ENCODE peak calls at places on chromosomes 5 and 9, in seven cellular contexts. A is SK-N-DZ; Z is activated T-helper 1 cell treated with anti-CD3 and anti-CD28 coated beads, Interleukin-12 subunit alpha, Interleukin-12 subunit beta, Interleukin-2, Interleukin-4 antibody, amounts not matched to agents 30 ng/mL and 10 ng/mL and 1 ng/mL, durations not matched to agents 14 hours and 24 hours and 36 hours; T is stimulated activated CD4-positive, alpha-beta T cell treated with anti-CD3 and anti-CD28 coated beads, Interleukin-15, amount 100 ng/mL, for 48 hours; O is gastrocnemius medialis; C is T follicular helper cell; S is H9. K is an unnamed sample.

GRCh38 chr9:112439171-112439570 is 47.5 kb upstream of the KIAA1958 start:
- DNase-seq in T (no peak), S (no peak), O (no peak), C (no peak), A (no peak), Z (no peak), K (no peak)

GRCh38 chr5:90421136-90421535 is 11.6 kb upstream of the CETN3 start:
- DNase-seq in Z (no peak), O (no peak), C (no peak), A (peak; percentile 21), T (no peak), S (peak; percentile 77), K (peak; percentile 22)

GRCh38 chr9:100587375-100587774 is 9.5 kb downstream of the CAVIN4 start:
- DNase-seq in Z (no peak), O (no peak), T (no peak), C (no peak), S (no peak), A (no peak), K (peak; percentile 85)

GRCh38 chr5:180012316-180012715 is 59.2 kb downstream of the RNF130 start:
- DNase-seq in T (no peak), Z (no peak), S (no peak), A (no peak), C (no peak), O (no peak), K (no peak)

GRCh38 chr5:59562756-59563389 is 330.7 kb downstream of the PDE4D start:
- DNase-seq in Z (no peak), S (peak; percentile 55), C (no peak), O (peak; percentile 96), A (no peak), T (no peak), K (peak; percentile 86)

GRCh38 chr9:16281707-16282106 is 588.8 kb downstream of the BNC2 start:
- DNase-seq in T (no peak), A (no peak), Z (no peak), C (no peak), S (peak; percentile 14), O (no peak), K (no peak)

GRCh38 chr5:27489701-27490100 is 451.3 kb upstream of the CDH9 start:
- DNase-seq in O (no peak), A (no peak), S (no peak), C (no peak), Z (no peak), T (no peak), K (no peak)

GRCh38 chr5:145347026-145347616 is 488.0 kb downstream of the PRELID2 start:
- DNase-seq in S (no peak), A (peak; percentile 54), T (no peak), C (no peak), O (no peak), Z (no peak), K (peak; percentile 60)

GRCh38 chr9:7172445-7173115 is 414.8 kb downstream of the KDM4C start:
- DNase-seq in O (no peak), Z (no peak), C (no peak), S (no peak), T (no peak), A (no peak), K (peak; percentile 17)

GRCh38 chr9:95008151-95008771 is 281.8 kb downstream of the AOPEP start:
- DNase-seq in T (no peak), A (peak; percentile 72), Z (no peak), C (no peak), O (no peak), S (no peak), K (peak; percentile 54)

GRCh38 chr5:104421431-104421830 is 858.8 kb upstream of the NUDT12 start:
- DNase-seq in O (no peak), Z (no peak), S (no peak), T (no peak), A (no peak), C (no peak), K (no peak)

GRCh38 chr5:135993248-135993893 is 35.4 kb upstream of the TGFBI start:
- DNase-seq in C (no peak), S (no peak), O (no peak), Z (no peak), A (no peak), T (no peak), K (peak; percentile 70)

GRCh38 chr9:6667633-6668280 is 22.2 kb upstream of the GLDC start:
- DNase-seq in C (no peak), O (no peak), A (peak; percentile 10), Z (no peak), S (no peak), T (no peak), K (peak; percentile 35)

GRCh38 chr5:113050606-113051391 is 74.2 kb downstream of the DCP2 start:
- DNase-seq in S (no peak), O (no peak), Z (peak; percentile 14), T (no peak), A (no peak), C (no peak), K (peak; percentile 83)

GRCh38 chr9:135811796-135812195 is 95.5 kb downstream of the CAMSAP1 start:
- DNase-seq in C (no peak), Z (no peak), O (no peak), T (no peak), S (no peak), A (no peak), K (no peak)

GRCh38 chr9:120928015-120928719 is 1.6 kb upstream of the TRAF1 start:
- DNase-seq in S (peak; percentile 49), C (no peak), O (no peak), Z (no peak), A (no peak), T (no peak), K (peak; percentile 42)

GRCh38 chr5:87231037-87231808 is 36.5 kb upstream of the RASA1 start:
- DNase-seq in T (no peak), O (no peak), A (no peak), C (no peak), S (no peak), Z (no peak), K (no peak)

GRCh38 chr5:124602925-124603650 is 143.4 kb downstream of the ZNF608 start:
- DNase-seq in A (no peak), T (no peak), C (no peak), O (no peak), S (no peak), Z (no peak), K (peak; percentile 51)

GRCh38 chr5:169219351-169219750 is 81.6 kb downstream of the SLIT3 start:
- DNase-seq in Z (no peak), C (no peak), S (no peak), O (no peak), A (no peak), T (no peak), K (no peak)

GRCh38 chr9:131942076-131942720 is 137.5 kb downstream of the MED27 start:
- DNase-seq in T (no peak), S (no peak), C (no peak), Z (no peak), A (no peak), O (no peak), K (no peak)

GRCh38 chr5:23820764-23821471 is 313.5 kb downstream of the PRDM9 start:
- DNase-seq in A (peak; percentile 60), O (no peak), S (no peak), T (no peak), C (no peak), Z (no peak), K (peak; percentile 10)

GRCh38 chr9:137156567-137157375 is 13.1 kb downstream of the LRRC26 start:
- DNase-seq in A (no peak), T (peak; percentile 55), Z (peak; percentile 43), O (no peak), C (peak; percentile 40), S (peak; percentile 75), K (peak; percentile 53)

GRCh38 chr5:79858097-79858723 is 132.9 kb downstream of the MTX3 start:
- DNase-seq in S (peak; percentile 70), T (peak; percentile 44), A (peak; percentile 71), C (peak; percentile 65), O (peak; percentile 66), Z (peak; percentile 62), K (peak; percentile 71)

GRCh38 chr9:33153666-33154065 is 13.5 kb downstream of the B4GALT1 start:
- DNase-seq in Z (no peak), A (no peak), S (no peak), O (no peak), C (no peak), T (no peak), K (no peak)

GRCh38 chr5:127909078-127909477 is 174.5 kb upstream of the SLC12A2 start:
- DNase-seq in O (no peak), C (no peak), Z (no peak), T (no peak), S (peak; percentile 59), A (peak; percentile 39), K (peak; percentile 61)

GRCh38 chr9:19127881-19128719 is 808 bp upstream of the PLIN2 start:
- DNase-seq in A (no peak), C (no peak), O (no peak), T (no peak), Z (peak; percentile 18), S (peak; percentile 54), K (peak; percentile 56)

GRCh38 chr9:35914307-35914807 is 5.1 kb downstream of the SPAAR start:
- DNase-seq in O (no peak), T (no peak), S (peak; percentile 72), C (peak; percentile 8), Z (no peak), A (peak; percentile 86), K (peak; percentile 63)

GRCh38 chr9:123083680-123084079 is 50.2 kb downstream of the GPR21 start:
- DNase-seq in O (no peak), S (no peak), T (no peak), A (no peak), C (no peak), Z (no peak), K (no peak)

GRCh38 chr5:111172504-111172903 is 51.7 kb upstream of the CAMK4 start:
- DNase-seq in C (no peak), A (no peak), Z (no peak), O (no peak), S (peak; percentile 63), T (no peak), K (no peak)

GRCh38 chr5:58264276-58264675 is 195.6 kb downstream of the PLK2 start:
- DNase-seq in A (no peak), S (no peak), Z (no peak), C (no peak), O (no peak), T (no peak), K (no peak)

GRCh38 chr5:154541553-154541952 is 63.5 kb upstream of the HAND1 start:
- DNase-seq in Z (no peak), A (no peak), T (no peak), S (peak; percentile 60), O (no peak), C (no peak), K (no peak)

GRCh38 chr9:108776920-108777650 is 78.7 kb downstream of the ACTL7B start:
- DNase-seq in O (no peak), C (no peak), S (no peak), A (no peak), T (no peak), Z (no peak), K (no peak)

GRCh38 chr5:141326088-141326854 is 4.0 kb upstream of the PCDHGA1 start:
- DNase-seq in C (peak; percentile 50), A (peak; percentile 72), T (peak; percentile 40), Z (peak; percentile 59), O (peak; percentile 80), S (peak; percentile 82), K (peak; percentile 80)

GRCh38 chr5:158483202-158483870 is 616.4 kb downstream of the EBF1 start:
- DNase-seq in S (no peak), O (no peak), A (no peak), T (no peak), C (no peak), Z (no peak), K (no peak)

GRCh38 chr9:127078336-127078735 is 44.1 kb downstream of the ANGPTL2 start:
- DNase-seq in S (no peak), T (no peak), Z (no peak), O (no peak), A (no peak), C (no peak), K (no peak)

GRCh38 chr5:39073759-39074008 is 515 bp downstream of the RICTOR start:
- DNase-seq in O (peak; percentile 47), S (no peak), T (no peak), C (no peak), A (no peak), Z (no peak), K (no peak)

GRCh38 chr5:60891667-60892066 is 47.6 kb upstream of the ELOVL7 start:
- DNase-seq in O (no peak), T (no peak), C (no peak), Z (no peak), A (no peak), S (peak; percentile 38), K (no peak)

GRCh38 chr9:114953917-114954316 is 23.5 kb upstream of the TNFSF8 start:
- DNase-seq in O (peak; percentile 31), T (no peak), S (no peak), Z (no peak), C (no peak), A (no peak), K (no peak)

K was measured in lung microvascular endothelial cell.